ENCODE peak calls at places on chromosomes 2 and 18, in seven cellular contexts. H, L, W, U, N, I and C are unnamed samples.

GRCh38 chr2:237320801-237321563 is 93.0 kb downstream of the COL6A3 start:
- DNase-seq in L (no peak), U (no peak), N (no peak), H (peak; percentile 54), I (no peak), W (no peak), C (no peak)

GRCh38 chr2:46780411-46780800 is 135.2 kb downstream of the MCFD2 start:
- DNase-seq in N (no peak), H (peak; percentile 83), U (no peak), W (no peak), I (peak; percentile 32), L (no peak), C (no peak)

GRCh38 chr2:234703258-234703657 is 206.4 kb upstream of the ARL4C start:
- DNase-seq in L (no peak), N (no peak), I (no peak), H (no peak), U (no peak), W (no peak), C (no peak)

GRCh38 chr2:239275037-239275685 is 125.7 kb downstream of the HDAC4 start:
- DNase-seq in W (peak; percentile 99), H (peak; percentile 95), I (peak; percentile 94), N (peak; percentile 82), U (peak; percentile 88), L (peak; percentile 97), C (no peak)

GRCh38 chr2:119148082-119148715 is 10.4 kb downstream of the C1QL2 start:
- DNase-seq in U (no peak), W (no peak), L (no peak), H (no peak), N (no peak), I (no peak), C (no peak)

GRCh38 chr2:62895632-62896009 is 155.0 kb upstream of the OTX1 start:
- DNase-seq in L (no peak), U (no peak), N (no peak), I (no peak), H (no peak), W (peak; percentile 53), C (no peak)

GRCh38 chr2:153519260-153519875 is 40.8 kb upstream of the RPRM start:
- DNase-seq in I (peak; percentile 50), H (peak; percentile 63), W (peak; percentile 56), U (peak; percentile 63), N (peak; percentile 7), L (peak; percentile 55), C (peak; percentile 7)

GRCh38 chr2:11745613-11746375 is 638 bp upstream of the LPIN1 start:
- DNase-seq in N (no peak), W (no peak), L (no peak), U (no peak), I (no peak), H (no peak), C (no peak)

GRCh38 chr2:239528146-239528545 is 127.3 kb upstream of the HDAC4 start:
- DNase-seq in H (no peak), L (no peak), N (no peak), U (no peak), I (no peak), W (no peak), C (no peak)

GRCh38 chr2:172143817-172144216 is 41.1 kb upstream of the DLX2 start:
- DNase-seq in W (no peak), I (no peak), L (no peak), U (no peak), N (no peak), H (no peak), C (no peak)

GRCh38 chr2:189557373-189557772 is 23.2 kb downstream of the SLC40A1 start:
- DNase-seq in N (no peak), U (no peak), W (no peak), L (no peak), I (no peak), H (no peak), C (no peak)

GRCh38 chr18:46546111-46546640 is 110.8 kb downstream of the LOXHD1 start:
- DNase-seq in L (no peak), H (no peak), I (no peak), N (no peak), W (no peak), U (no peak), C (no peak)

GRCh38 chr2:240745456-240745855 is 53.8 kb downstream of the AQP12A start:
- DNase-seq in U (no peak), N (no peak), H (no peak), L (no peak), W (no peak), I (no peak), C (no peak)

GRCh38 chr2:105521176-105521575 is 122.3 kb upstream of the FHL2 start:
- DNase-seq in W (peak; percentile 54), U (no peak), I (peak; percentile 12), L (no peak), N (peak; percentile 18), H (peak; percentile 45), C (no peak)

GRCh38 chr2:25879133-25879730 is 945 bp upstream of the ASXL2 start:
- DNase-seq in N (no peak), L (no peak), H (peak; percentile 27), W (peak; percentile 73), I (no peak), U (no peak), C (no peak)

GRCh38 chr2:20617892-20618467 is 32.9 kb downstream of the HS1BP3 start:
- DNase-seq in H (peak; percentile 100), W (peak; percentile 99), N (peak; percentile 90), L (peak; percentile 67), I (peak; percentile 98), U (no peak), C (peak; percentile 87)

GRCh38 chr18:42174909-42175308 is 219.9 kb downstream of the PIK3C3 start:
- DNase-seq in I (no peak), N (no peak), W (peak; percentile 19), L (no peak), U (no peak), H (no peak), C (no peak)

GRCh38 chr2:43086451-43087221 is 139.8 kb downstream of the ZFP36L2 start:
- DNase-seq in N (peak; percentile 81), H (peak; percentile 99), I (peak; percentile 99), L (peak; percentile 19), U (no peak), W (peak; percentile 100), C (peak; percentile 97)

GRCh38 chr2:162317910-162318279 is 589 bp downstream of the IFIH1 start:
- DNase-seq in I (no peak), L (no peak), U (peak; percentile 38), H (peak; percentile 7), N (no peak), W (no peak), C (no peak)

GRCh38 chr2:187543488-187543887 is 10.7 kb downstream of the TFPI start:
- DNase-seq in H (no peak), W (no peak), U (no peak), I (no peak), N (no peak), L (no peak), C (no peak)

GRCh38 chr2:226661789-226662545 is 137.7 kb downstream of the IRS1 start:
- DNase-seq in H (peak; percentile 99), W (peak; percentile 99), I (peak; percentile 92), N (peak; percentile 46), L (peak; percentile 88), U (no peak), C (peak; percentile 98)

DNA sequence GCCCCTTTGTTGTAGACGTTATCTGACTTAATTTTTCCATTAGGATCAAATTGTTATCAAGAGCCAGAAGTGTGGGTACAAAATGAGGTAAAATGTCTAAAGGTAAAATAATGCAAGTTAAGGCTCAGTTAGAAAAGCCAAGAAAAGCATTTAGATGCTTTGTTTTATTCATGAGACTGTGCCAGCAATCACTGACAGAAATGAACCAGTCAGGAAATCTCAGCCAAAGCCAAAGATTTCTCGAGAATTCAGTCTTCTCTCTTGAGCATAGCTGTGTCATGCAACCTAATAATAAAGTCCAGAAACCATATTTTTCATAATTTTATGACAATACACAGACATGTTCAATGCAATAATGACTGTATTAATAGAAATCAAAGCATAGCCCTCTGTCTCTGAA is 43.5 kb upstream of the ZNF397 start:
- DNase-seq in N (no peak), I (no peak), U (no peak), H (peak; percentile 12), L (no peak), W (no peak), C (no peak)
- TF ChIP-seq CTCF in N (no peak), I (no peak), U (no peak), H (no peak), L (no peak), W (no peak), C (no peak)

GRCh38 chr18:67514901-67515540 is 1.5 kb downstream of the DSEL start:
- DNase-seq in H (no peak), W (peak; percentile 33), I (no peak), N (no peak), U (no peak), L (no peak), C (no peak)

GRCh38 chr18:67513285-67513684 is 3.2 kb downstream of the DSEL start:
- DNase-seq in I (no peak), U (peak; percentile 8), N (peak; percentile 1), L (no peak), W (peak; percentile 73), H (no peak), C (no peak)

GRCh38 chr18:67515987-67516431 is 511 bp downstream of the DSEL start:
- DNase-seq in I (peak; percentile 80), L (no peak), W (peak; percentile 94), N (peak; percentile 44), U (peak; percentile 64), H (peak; percentile 92), C (peak; percentile 33)

GRCh38 chr18:67516432-67517223 is at the start of gene DSEL:
- DNase-seq in H (peak; percentile 98), N (peak; percentile 53), L (no peak), W (peak; percentile 98), I (peak; percentile 87), U (peak; percentile 95), C (peak; percentile 27)

GRCh38 chr18:67514465-67514864 is 2.1 kb downstream of the DSEL start:
- DNase-seq in L (no peak), U (no peak), W (no peak), I (no peak), N (no peak), H (no peak), C (no peak)
- H3K4me3 ChIP-seq in L (no peak overlapping the region), U (no peak overlapping the region), W (peak overlapping the region; percentile 90), I (peak overlapping the region; percentile 79), N (no peak overlapping the region), H (peak overlapping the region; percentile 97), C (no peak overlapping the region)

GRCh38 chr2:16321872-16322271 is 343.8 kb downstream of the CYRIA start:
- DNase-seq in U (no peak), H (no peak), N (no peak), I (no peak), L (no peak), W (no peak), C (no peak)
- TF ChIP-seq CTCF in U (no peak), H (no peak), N (no peak), I (no peak), L (no peak), W (no peak), C (no peak)

GRCh38 chr2:120237491-120237902 is 14.3 kb upstream of the TMEM185B start:
- DNase-seq in I (peak; percentile 51), W (peak; percentile 73), H (peak; percentile 57), L (peak; percentile 63), N (peak; percentile 73), U (no peak), C (no peak)

GRCh38 chr2:120238728-120239487 is 13.7 kb upstream of the RALB start:
- DNase-seq in W (peak; percentile 56), N (peak; percentile 86), I (no peak), U (no peak), L (peak; percentile 80), H (peak; percentile 54), C (no peak)

GRCh38 chr2:120240901-120241429 is 11.7 kb upstream of the RALB start:
- DNase-seq in I (no peak), U (no peak), N (no peak), W (no peak), L (no peak), H (no peak), C (no peak)

GRCh38 chr2:120241709-120242108 is 10.9 kb upstream of the RALB start:
- DNase-seq in W (no peak), I (no peak), L (no peak), H (no peak), U (no peak), N (no peak), C (no peak)

GRCh38 chr2:120239488-120240287 is 13.0 kb upstream of the RALB start:
- DNase-seq in N (peak; percentile 35), U (peak; percentile 44), W (peak; percentile 88), I (peak; percentile 78), L (no peak), H (peak; percentile 86), C (no peak)
- H3K4me3 ChIP-seq in N (no peak overlapping the region), U (no peak overlapping the region), W (no peak overlapping the region), I (no peak overlapping the region), L (peak overlapping the region; percentile 59), H (no peak overlapping the region), C (no peak overlapping the region)